ENCODE peak calls at places on chromosomes 5 and 9, in seven cellular contexts. L is HFF-Myc, H is NCI-H2029 treated with DMSO at 0.1 percent for 48 hours, F is HTR-8/SVneo, S is transverse colon, K is neural crest cell, G is iris pigment epithelial cell. R is an unnamed sample.

GRCh38 chr9:136629879-136630661 is 32.6 kb upstream of the EGFL7 start:
- DNase-seq in L (no peak), H (no peak), F (peak; percentile 63), S (peak; percentile 75), K (peak; percentile 78), G (peak; percentile 30), R (no peak)

GRCh38 chr5:110727025-110727314 is 499 bp upstream of the TMEM232 start:
- DNase-seq in L (no peak), H (peak; percentile 36), F (no peak), S (no peak), K (no peak), G (no peak), R (no peak)

GRCh38 chr5:56692359-56693219 is 122.8 kb upstream of the MAP3K1 start:
- DNase-seq in L (no peak), H (no peak), F (no peak), S (no peak), K (no peak), G (no peak), R (no peak)

GRCh38 chr5:124661317-124662141 is 84.9 kb downstream of the ZNF608 start:
- DNase-seq in L (no peak), H (peak; percentile 79), F (peak; percentile 45), S (no peak), K (no peak), G (peak; percentile 89), R (peak; percentile 90)

GRCh38 chr9:103991698-103992097 is 102.4 kb upstream of the SMC2 start:
- DNase-seq in L (no peak), H (no peak), F (no peak), S (no peak), K (no peak), G (peak; percentile 76), R (peak; percentile 29)

GRCh38 chr5:80231243-80231642 is 24.6 kb downstream of the SERINC5 start:
- DNase-seq in L (no peak), H (no peak), F (peak; percentile 58), S (no peak), K (no peak), G (peak; percentile 59), R (no peak)

GRCh38 chr5:112491257-112491656 is 72.2 kb upstream of the EPB41L4A start:
- DNase-seq in L (no peak), H (no peak), F (no peak), S (no peak), K (no peak), G (peak; percentile 5), R (no peak)

GRCh38 chr9:34536685-34537084 is 13.9 kb upstream of the ENHO start:
- DNase-seq in L (no peak), H (no peak), F (no peak), S (no peak), K (no peak), G (no peak), R (no peak)

GRCh38 chr9:6667633-6668280 is 22.2 kb upstream of the GLDC start:
- DNase-seq in L (no peak), H (no peak), F (peak; percentile 46), S (no peak), K (no peak), G (peak; percentile 24), R (no peak)

GRCh38 chr5:62199792-62200716 is 106.0 kb upstream of the KIF2A start:
- DNase-seq in L (no peak), H (no peak), F (no peak), S (no peak), K (no peak), G (no peak), R (no peak)

R was measured in NCI-H226.